ENCODE peak calls at places on chromosome 3, in seven cellular contexts. T, N, F, I, B, D and S are unnamed samples.

GRCh38 chr3:172246107-172246870 is 202.0 kb downstream of the GHSR start:
- DNase-seq in T (no peak), N (no peak), F (no peak), I (no peak), B (no peak), D (no peak), S (no peak)

GRCh38 chr3:112699436-112699978 is 58.6 kb upstream of the CCDC80 start:
- DNase-seq in T (no peak), N (no peak), F (no peak), I (peak), B (peak), D (no peak), S (peak)

GRCh38 chr3:127483005-127483641 is 107.4 kb downstream of the TPRA1 start:
- DNase-seq in T (no peak), N (no peak), F (no peak), I (no peak), B (no peak), D (peak), S (no peak)

GRCh38 chr3:11845661-11846060 is 1.0 kb downstream of the TAMM41 start:
- DNase-seq in T (no peak), N (no peak), F (peak), I (no peak), B (peak), D (no peak), S (no peak)

GRCh38 chr3:129118745-129119144 is 2.9 kb downstream of the RAB43 start:
- DNase-seq in T (no peak), N (no peak), F (no peak), I (no peak), B (no peak), D (no peak), S (no peak)

GRCh38 chr3:169662215-169663070 is 1.1 kb downstream of the MECOM start:
- DNase-seq in T (no peak), N (peak), F (peak), I (peak), B (peak), D (peak), S (peak)

GRCh38 chr3:125556314-125556713 is 36.3 kb upstream of the SNX4 start:
- DNase-seq in T (no peak), N (no peak), F (no peak), I (no peak), B (no peak), D (no peak), S (peak)

GRCh38 chr3:56415672-56416071 is 52.6 kb downstream of the ERC2 start:
- DNase-seq in T (no peak), N (no peak), F (no peak), I (no peak), B (no peak), D (no peak), S (no peak)

GRCh38 chr3:195583831-195584542 is at the start of gene APOD:
- DNase-seq in T (no peak), N (no peak), F (no peak), I (no peak), B (peak), D (no peak), S (peak)

GRCh38 chr3:35664460-35664919 is 25.2 kb downstream of the ARPP21 start:
- DNase-seq in T (peak), N (no peak), F (no peak), I (no peak), B (no peak), D (peak), S (peak)

GRCh38 chr3:144496116-144496835 is 524.7 kb downstream of the DIPK2A start:
- DNase-seq in T (no peak), N (no peak), F (no peak), I (no peak), B (no peak), D (no peak), S (no peak)

GRCh38 chr3:161221881-161222600 is 930 bp downstream of the NMD3 start:
- DNase-seq in T (no peak), N (no peak), F (no peak), I (no peak), B (peak), D (no peak), S (peak)

GRCh38 chr3:158102660-158103085 is 3.5 kb downstream of the SHOX2 start:
- DNase-seq in T (no peak), N (no peak), F (no peak), I (no peak), B (no peak), D (peak), S (no peak)

GRCh38 chr3:128080323-128080898 is 28.2 kb downstream of the SEC61A1 start:
- DNase-seq in T (no peak), N (peak), F (no peak), I (no peak), B (peak), D (no peak), S (peak)

GRCh38 chr3:129313983-129314756 is 35.5 kb downstream of the HMCES start:
- DNase-seq in T (no peak), N (peak), F (no peak), I (no peak), B (peak), D (no peak), S (peak)

DNA sequence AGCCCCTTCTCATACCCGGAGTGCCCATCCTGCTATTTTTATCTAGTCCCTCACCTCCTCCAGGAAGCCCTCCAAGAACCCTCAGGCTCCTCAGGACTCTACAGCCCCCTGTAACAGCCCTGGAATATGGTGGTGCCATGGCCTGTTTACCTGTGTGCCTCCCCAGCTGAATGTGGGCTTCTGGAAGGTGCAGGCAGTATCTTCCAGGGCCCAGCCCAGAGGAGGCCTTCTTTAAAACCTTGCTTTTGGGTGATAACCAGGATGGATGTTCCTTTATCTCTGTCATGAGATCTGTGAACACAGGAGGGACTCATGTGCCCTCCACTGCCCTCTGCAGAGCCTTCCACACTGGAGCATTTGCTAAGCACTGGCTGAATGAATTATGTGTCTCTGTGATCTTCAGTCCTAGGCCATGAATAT is 36.7 kb upstream of the MRPS22 start:
- DNase-seq in T (no peak), N (no peak), F (no peak), I (no peak), B (peak), D (no peak), S (no peak)
- H3K4me2 ChIP-seq in T (no peak), N (no peak), F (no peak), I (peak), B (peak), D (no peak), S (no peak)

GRCh38 chr3:23648326-23648964 is 157.3 kb upstream of the UBE2E1 start:
- DNase-seq in T (no peak), N (no peak), F (no peak), I (no peak), B (peak), D (no peak), S (peak)
- TF ChIP-seq CEBPB in T (no peak), N (no peak), F (no peak), I (no peak), B (no peak), D (no peak), S (no peak)

DNA sequence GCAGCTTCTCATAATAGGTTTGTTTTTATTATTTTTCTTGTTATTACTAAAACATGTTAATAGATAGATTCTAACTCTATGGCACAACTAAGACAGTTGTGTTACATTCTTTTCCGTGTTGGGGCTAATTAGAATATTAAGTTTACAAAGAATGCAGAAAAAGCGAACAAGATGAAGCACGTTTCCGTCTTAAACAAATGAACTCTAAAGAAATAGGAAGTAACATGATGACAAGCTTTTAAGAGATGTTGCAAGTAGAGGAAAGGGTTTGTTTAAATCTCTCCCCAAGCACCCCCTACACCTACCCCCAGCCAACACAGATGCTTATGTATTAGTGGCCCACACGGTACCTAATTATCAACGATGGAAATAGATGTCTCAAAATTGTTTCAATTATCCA is 207.1 kb downstream of the TP63 start:
- DNase-seq in T (no peak), N (no peak), F (no peak), I (no peak), B (no peak), D (no peak), S (no peak)
- H3K4me2 ChIP-seq in T (no peak), N (no peak), F (no peak), I (no peak), B (no peak), D (no peak), S (no peak)

GRCh38 chr3:52246728-52247454 is 1.3 kb downstream of the PPM1M start:
- DNase-seq in T (no peak), N (no peak), F (no peak), I (no peak), B (no peak), D (no peak), S (no peak)
- TF ChIP-seq CEBPB in T (no peak), N (no peak), F (no peak), I (no peak), B (no peak), D (no peak), S (no peak)

DNA sequence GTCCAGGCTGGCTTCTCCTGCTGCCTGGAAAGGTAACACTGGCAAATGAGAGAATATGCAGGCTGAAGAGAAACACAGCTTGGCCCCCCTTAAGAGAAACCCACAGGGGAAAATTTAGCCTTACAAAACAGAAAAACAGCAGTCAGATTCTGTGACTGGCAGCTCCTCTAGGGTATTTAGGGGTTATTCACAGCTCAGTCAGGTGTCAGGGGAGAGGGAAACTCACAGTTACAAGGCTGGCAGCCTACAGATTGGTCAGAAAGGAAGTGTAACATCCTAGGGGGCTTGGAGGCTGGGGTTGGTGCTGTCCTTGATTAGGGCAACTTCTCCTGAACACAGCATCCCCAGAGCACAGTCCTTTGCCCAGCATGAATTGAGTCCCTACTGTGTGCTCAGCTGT is 81.4 kb downstream of the SEMA5B start:
- DNase-seq in T (no peak), N (no peak), F (no peak), I (no peak), B (no peak), D (no peak), S (no peak)
- H3K4me2 ChIP-seq in T (no peak), N (no peak), F (no peak), I (no peak), B (no peak), D (no peak), S (no peak)